ENCODE peak calls at places on chromosomes 12 and 14, in eight cellular contexts. K, J, U, R, H, S, X and M are unnamed samples.

GRCh38 chr14:103385994-103386491 is 828 bp downstream of the MARK3 start:
- DNase-seq in K (peak), J (peak), U (no peak), R (peak), H (peak), S (peak), X (no peak), M (peak)

GRCh38 chr12:100267603-100268281 is 765 bp downstream of the SCYL2 start:
- DNase-seq in K (no peak), J (peak), U (no peak), R (no peak), H (no peak), S (peak), X (peak), M (no peak)

GRCh38 chr12:54749191-54749818 is 101.1 kb upstream of the DCD start:
- DNase-seq in K (no peak), J (peak), U (no peak), R (peak), H (no peak), S (peak), X (peak), M (peak)

GRCh38 chr12:119936705-119937323 is 52.2 kb upstream of the BICDL1 start:
- DNase-seq in K (no peak), J (no peak), U (no peak), R (no peak), H (no peak), S (no peak), X (no peak), M (no peak)

GRCh38 chr14:101501858-101502615 is 59.3 kb upstream of the DIO3 start:
- DNase-seq in K (no peak), J (no peak), U (peak), R (no peak), H (peak), S (no peak), X (no peak), M (no peak)

GRCh38 chr12:40566246-40566645 is 126.0 kb upstream of the CNTN1 start:
- DNase-seq in K (no peak), J (no peak), U (no peak), R (no peak), H (no peak), S (peak), X (no peak), M (no peak)

GRCh38 chr14:71410578-71411279 is 503.5 kb downstream of the PCNX1 start:
- DNase-seq in K (no peak), J (no peak), U (no peak), R (no peak), H (no peak), S (no peak), X (no peak), M (no peak)

GRCh38 chr12:55712154-55712553 is 3.7 kb upstream of the BLOC1S1 start:
- DNase-seq in K (peak), J (no peak), U (no peak), R (no peak), H (no peak), S (no peak), X (no peak), M (no peak)

GRCh38 chr14:101174522-101174838 is 271.0 kb upstream of the RTL1 start:
- DNase-seq in K (no peak), J (no peak), U (peak), R (no peak), H (no peak), S (peak), X (no peak), M (no peak)

GRCh38 chr14:96901227-96901626 is 104.0 kb downstream of the VRK1 start:
- DNase-seq in K (no peak), J (no peak), U (no peak), R (no peak), H (no peak), S (no peak), X (no peak), M (no peak)

GRCh38 chr12:67939611-67940010 is 49.6 kb upstream of the IFNG-AS1 start:
- DNase-seq in K (no peak), J (no peak), U (no peak), R (no peak), H (no peak), S (no peak), X (no peak), M (no peak)

GRCh38 chr14:23612354-23612732 is 23.8 kb upstream of the DHRS2 start:
- DNase-seq in K (no peak), J (no peak), U (no peak), R (no peak), H (no peak), S (no peak), X (no peak), M (no peak)

GRCh38 chr14:44149597-44149996 is 357.5 kb downstream of the FSCB start:
- DNase-seq in K (no peak), J (peak), U (no peak), R (peak), H (no peak), S (peak), X (no peak), M (peak)